ENCODE peak calls at places on chromosomes 12 and 14, in six cellular contexts. G is GM12892, T is prostate gland, S is GM12891, Y is HepG2, R is stomach. N is an unnamed sample.
A peak's percentile ranks its signal among the peaks of the same experiment; 100 is the strongest.

GRCh38 chr12:6863586-6864321 is 3.6 kb upstream of the TPI1 start:
- DNase-seq in G (no peak), T (no peak), S (no peak), Y (no peak), R (no peak), N (no peak)

GRCh38 chr12:68319988-68320623 is 12.1 kb downstream of the MDM1 start:
- DNase-seq in G (no peak), T (no peak), S (no peak), Y (no peak), R (no peak), N (no peak)

GRCh38 chr12:4116251-4117111 is 157.1 kb upstream of the CCND2 start:
- DNase-seq in G (no peak), T (no peak), S (no peak), Y (peak; percentile 19), R (no peak), N (no peak)

GRCh38 chr12:6821271-6821673 is 349 bp upstream of the GPR162 start:
- DNase-seq in G (no peak), T (peak; percentile 53), S (no peak), Y (no peak), R (peak; percentile 43), N (peak; percentile 96)

GRCh38 chr14:48023881-48024280 is 348.5 kb upstream of the MDGA2 start:
- DNase-seq in G (no peak), T (no peak), S (no peak), Y (no peak), R (no peak), N (no peak)

GRCh38 chr14:39040529-39040928 is 62.5 kb downstream of the SEC23A start:
- DNase-seq in G (no peak), T (no peak), S (no peak), Y (no peak), R (no peak), N (no peak)

GRCh38 chr12:123269980-123270379 is 1.7 kb downstream of the CDK2AP1 start:
- DNase-seq in G (no peak), T (no peak), S (no peak), Y (peak; percentile 92), R (no peak), N (no peak)

GRCh38 chr14:100593751-100594624 is 6.8 kb upstream of the BEGAIN start:
- DNase-seq in G (no peak), T (no peak), S (no peak), Y (no peak), R (no peak), N (no peak)

GRCh38 chr14:99792551-99793212 is 531 bp upstream of the EML1 start:
- DNase-seq in G (no peak), T (peak; percentile 8), S (no peak), Y (no peak), R (no peak), N (no peak)

GRCh38 chr12:3604750-3605638 is 114.0 kb downstream of the PRMT8 start:
- DNase-seq in G (no peak), T (peak; percentile 61), S (no peak), Y (no peak), R (peak; percentile 61), N (no peak)

GRCh38 chr14:91889477-91890211 is 22.3 kb upstream of the TC2N start:
- DNase-seq in G (no peak), T (peak; percentile 73), S (no peak), Y (no peak), R (peak; percentile 88), N (no peak)

GRCh38 chr12:123794027-123794426 is 31.9 kb downstream of the DNAH10 start:
- DNase-seq in G (no peak), T (no peak), S (no peak), Y (no peak), R (no peak), N (no peak)

GRCh38 chr14:61026523-61026922 is 45.5 kb downstream of the SLC38A6 start:
- DNase-seq in G (no peak), T (no peak), S (no peak), Y (no peak), R (no peak), N (no peak)

GRCh38 chr14:84323450-84323849 is 1206.5 kb upstream of the FLRT2 start:
- DNase-seq in G (no peak), T (no peak), S (no peak), Y (no peak), R (no peak), N (no peak)

GRCh38 chr14:28813810-28814209 is 47.2 kb downstream of the FOXG1 start:
- DNase-seq in G (no peak), T (no peak), S (no peak), Y (no peak), R (no peak), N (no peak)

GRCh38 chr12:107079172-107080011 is 14.0 kb downstream of the CRY1 start:
- DNase-seq in G (no peak), T (no peak), S (no peak), Y (peak; percentile 24), R (no peak), N (no peak)

GRCh38 chr14:96629558-96630222 is 127.5 kb downstream of the PAPOLA start:
- DNase-seq in G (no peak), T (no peak), S (no peak), Y (no peak), R (no peak), N (peak; percentile 85)

GRCh38 chr12:117168976-117169375 is 21.3 kb downstream of the FBXO21 start:
- DNase-seq in G (no peak), T (no peak), S (no peak), Y (no peak), R (no peak), N (no peak)

GRCh38 chr12:90076851-90077319 is 368.2 kb upstream of the ATP2B1 start:
- DNase-seq in G (no peak), T (no peak), S (no peak), Y (no peak), R (no peak), N (no peak)

GRCh38 chr12:49491823-49492222 is 47.0 kb upstream of the KCNH3 start:
- DNase-seq in G (no peak), T (no peak), S (no peak), Y (no peak), R (no peak), N (no peak)

GRCh38 chr12:57861967-57862366 is 15.4 kb upstream of the CTDSP2 start:
- DNase-seq in G (no peak), T (no peak), S (no peak), Y (no peak), R (no peak), N (no peak)

GRCh38 chr12:57863676-57864075 is 17.1 kb upstream of the CTDSP2 start:
- DNase-seq in G (no peak), T (no peak), S (no peak), Y (no peak), R (no peak), N (no peak)

GRCh38 chr12:57864382-57864781 is 17.9 kb upstream of the CTDSP2 start:
- DNase-seq in G (no peak), T (peak; percentile 10), S (no peak), Y (no peak), R (no peak), N (no peak)

GRCh38 chr12:57866308-57867019 is 19.9 kb upstream of the CTDSP2 start:
- DNase-seq in G (no peak), T (no peak), S (no peak), Y (no peak), R (no peak), N (no peak)

DNA sequence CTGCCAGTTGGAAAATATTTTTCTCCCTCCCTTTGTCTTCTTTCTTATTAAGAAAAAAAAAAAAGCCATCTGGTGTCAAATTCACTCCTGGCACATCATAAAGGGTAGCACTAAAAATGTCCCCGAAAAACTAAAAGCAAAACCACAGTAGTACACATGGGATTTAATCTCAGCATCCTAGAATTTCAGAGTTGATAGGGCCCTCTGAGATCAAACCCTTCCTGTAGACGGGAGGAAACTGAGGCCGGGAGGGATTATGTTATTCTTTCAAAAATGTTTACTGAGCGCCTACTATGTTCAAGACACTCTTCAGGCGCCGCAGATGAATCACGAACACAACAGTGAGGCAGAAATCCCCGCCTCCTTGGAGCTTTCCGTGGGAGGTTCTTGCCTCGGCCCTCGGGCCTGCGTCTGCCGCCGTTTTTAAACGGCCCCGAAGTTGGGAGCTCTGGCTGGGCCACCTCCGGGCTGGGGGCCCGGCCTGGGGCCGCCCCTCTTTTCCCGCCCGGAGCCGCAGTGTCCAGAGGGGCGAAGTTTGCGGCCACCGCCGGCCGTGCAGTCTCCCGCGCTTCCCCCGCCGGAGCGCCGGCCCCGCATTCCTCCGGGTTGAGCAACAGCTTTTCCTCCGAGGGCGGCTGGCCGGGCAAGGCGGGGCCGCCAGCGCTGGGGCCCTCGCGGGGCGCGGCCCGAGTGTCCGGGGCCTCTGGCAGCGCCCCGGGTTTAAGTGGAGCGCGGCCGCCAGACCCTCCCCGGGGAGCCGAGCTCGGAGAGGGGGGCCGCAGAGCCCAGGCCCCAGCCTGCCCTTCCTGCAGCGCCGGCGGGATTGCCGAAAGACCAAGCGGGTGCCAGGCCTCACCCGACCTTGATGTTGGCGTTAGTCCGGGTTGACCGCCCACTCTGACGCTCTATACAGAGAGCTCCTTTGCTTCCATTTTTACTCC is 18.6 kb upstream of the CTDSP2 start:
- DNase-seq in G (peak; percentile 67), T (peak; percentile 64), S (peak; percentile 68), Y (no peak), R (peak; percentile 75), N (no peak)
- TF ChIP-seq POLR2A in G (no peak), T (peak; percentile 33), S (no peak), Y (no peak), R (no peak), N (peak; percentile 57)

DNA sequence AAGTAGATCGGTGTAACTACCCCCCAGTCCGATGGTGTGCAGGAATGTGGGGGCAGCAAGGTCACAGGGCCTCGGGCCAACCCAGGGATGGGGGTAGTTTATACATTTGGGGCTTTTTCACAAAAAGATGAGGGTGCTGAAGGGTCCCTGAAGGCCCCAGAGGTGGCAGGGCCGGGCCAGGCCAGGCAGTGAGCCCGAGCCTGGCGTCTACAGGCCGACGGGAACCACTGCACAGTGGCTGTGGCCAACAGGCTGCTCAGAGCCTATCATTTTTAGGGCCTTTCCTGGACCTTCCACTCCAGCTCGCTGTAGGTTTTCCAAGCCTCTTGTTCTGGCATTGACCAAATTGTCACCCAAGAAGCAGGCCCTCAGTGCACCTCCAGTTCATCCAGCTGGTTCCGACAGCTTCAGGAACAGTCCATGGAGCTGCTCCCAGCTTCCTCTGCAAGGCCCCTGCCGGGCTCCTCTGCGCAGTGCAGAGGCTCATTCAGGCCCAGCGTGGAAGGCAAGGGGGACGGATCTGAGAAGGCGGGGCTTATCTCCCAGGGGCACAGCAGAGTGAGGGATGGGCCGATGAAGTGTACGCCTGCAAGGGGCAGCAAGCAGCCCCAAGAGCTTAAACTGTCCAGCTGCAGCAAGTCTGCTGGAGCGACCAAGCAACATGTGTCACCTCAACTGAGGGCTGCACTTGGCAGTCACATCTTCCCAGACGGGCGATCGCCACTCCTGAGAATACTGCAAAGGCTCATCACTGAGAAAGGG is 13.9 kb downstream of the CDCA4 start:
- DNase-seq in G (no peak), T (no peak), S (no peak), Y (no peak), R (no peak), N (no peak)
- TF ChIP-seq POLR2AphosphoS5 in G (no peak), T (no peak), S (no peak), Y (no peak), R (no peak), N (no peak)

GRCh38 chr14:55581011-55581806 is 1.2 kb downstream of the KTN1 start:
- DNase-seq in G (peak; percentile 2), T (peak; percentile 22), S (no peak), Y (peak; percentile 23), R (peak; percentile 42), N (no peak)
- TF ChIP-seq POLR2A in G (no peak), T (no peak), S (no peak), Y (no peak), R (no peak), N (no peak)

GRCh38 chr14:33165144-33165925 is 226.7 kb downstream of the NPAS3 start:
- DNase-seq in G (no peak), T (no peak), S (no peak), Y (no peak), R (no peak), N (no peak)

GRCh38 chr14:33163109-33163508 is 224.4 kb downstream of the NPAS3 start:
- DNase-seq in G (no peak), T (no peak), S (no peak), Y (no peak), R (no peak), N (no peak)

GRCh38 chr14:33165926-33166289 is 227.2 kb downstream of the NPAS3 start:
- DNase-seq in G (no peak), T (no peak), S (no peak), Y (no peak), R (no peak), N (no peak)
- TF ChIP-seq POLR2AphosphoS5 in G (no peak), T (no peak), S (no peak), Y (no peak), R (no peak), N (no peak)

N was measured in esophagus muscularis mucosa.